ENCODE peak calls at places on chromosomes 11 and 22, in eight cellular contexts. P is lower leg skin, D is foreskin fibroblast, Y is astrocyte of the spinal cord, T is A549, L is gastrocnemius medialis, S is A673, U is choroid plexus epithelial cell. G is an unnamed sample.

GRCh38 chr22:27810566-27810965 is 9.0 kb upstream of the MN1 start:
- DNase-seq in P (no peak), D (peak; percentile 61), L (peak; percentile 81), U (peak; percentile 63), Y (no peak), S (peak; percentile 42), T (no peak), G (peak; percentile 39)

GRCh38 chr22:42236268-42236667 is 34.2 kb downstream of the TCF20 start:
- DNase-seq in S (peak; percentile 26), Y (no peak), L (no peak), U (no peak), D (no peak), P (no peak), T (no peak), G (no peak)

GRCh38 chr11:88799749-88800500 is 265.9 kb downstream of the GRM5 start:
- DNase-seq in P (no peak), T (no peak), Y (peak; percentile 60), U (no peak), L (no peak), S (no peak), D (no peak), G (no peak)

GRCh38 chr11:100445231-100445735 is 241.8 kb upstream of the ARHGAP42 start:
- DNase-seq in Y (peak; percentile 63), P (no peak), D (no peak), S (peak; percentile 59), L (no peak), T (no peak), U (peak; percentile 70), G (peak; percentile 5)

GRCh38 chr11:113991718-113992458 is 17.0 kb downstream of the HTR3A start:
- DNase-seq in U (peak; percentile 13), D (peak; percentile 12), T (no peak), S (peak; percentile 82), P (no peak), L (no peak), Y (no peak), G (peak; percentile 28)

GRCh38 chr11:69468236-69468635 is 13.2 kb upstream of the LINC01488 start:
- DNase-seq in L (no peak), U (no peak), Y (no peak), S (no peak), D (no peak), T (no peak), P (no peak), G (no peak)

GRCh38 chr22:29840498-29840897 is 2.4 kb upstream of the ASCC2 start:
- DNase-seq in U (no peak), T (no peak), P (no peak), S (no peak), D (peak; percentile 54), Y (no peak), L (no peak), G (peak; percentile 27)

GRCh38 chr22:45552017-45552411 is 49.3 kb downstream of the FBLN1 start:
- DNase-seq in S (no peak), T (no peak), D (no peak), P (no peak), L (no peak), Y (no peak), U (no peak), G (no peak)

GRCh38 chr22:30248484-30248883 is 1.9 kb upstream of the LIF start:
- DNase-seq in U (no peak), Y (no peak), T (no peak), P (peak; percentile 74), S (no peak), L (no peak), D (no peak), G (no peak)

GRCh38 chr11:9738700-9739099 is 74.8 kb downstream of the SWAP70 start:
- DNase-seq in T (no peak), D (no peak), Y (no peak), P (no peak), L (no peak), U (no peak), S (no peak), G (no peak)

GRCh38 chr11:116226731-116227130 is 546.1 kb downstream of the BUD13 start:
- DNase-seq in S (no peak), P (no peak), T (no peak), D (no peak), L (no peak), U (no peak), Y (no peak), G (no peak)

GRCh38 chr11:28420099-28420498 is 311.9 kb downstream of the METTL15 start:
- DNase-seq in P (no peak), Y (no peak), L (no peak), U (no peak), D (no peak), T (no peak), S (no peak), G (peak; percentile 11)

GRCh38 chr11:77446911-77447629 is 26.8 kb downstream of the PAK1 start:
- DNase-seq in D (no peak), T (no peak), L (no peak), U (no peak), Y (no peak), P (no peak), S (no peak), G (no peak)

GRCh38 chr11:77450227-77450626 is 23.7 kb downstream of the PAK1 start:
- DNase-seq in L (no peak), T (no peak), Y (no peak), P (no peak), D (no peak), U (no peak), S (no peak), G (no peak)

GRCh38 chr11:77448269-77448668 is 25.6 kb downstream of the PAK1 start:
- DNase-seq in L (no peak), D (no peak), T (no peak), Y (no peak), S (no peak), P (no peak), U (no peak), G (no peak)

GRCh38 chr11:77449060-77449521 is 24.8 kb downstream of the PAK1 start:
- DNase-seq in S (no peak), L (no peak), P (no peak), U (no peak), Y (no peak), T (no peak), D (no peak), G (no peak)

DNA sequence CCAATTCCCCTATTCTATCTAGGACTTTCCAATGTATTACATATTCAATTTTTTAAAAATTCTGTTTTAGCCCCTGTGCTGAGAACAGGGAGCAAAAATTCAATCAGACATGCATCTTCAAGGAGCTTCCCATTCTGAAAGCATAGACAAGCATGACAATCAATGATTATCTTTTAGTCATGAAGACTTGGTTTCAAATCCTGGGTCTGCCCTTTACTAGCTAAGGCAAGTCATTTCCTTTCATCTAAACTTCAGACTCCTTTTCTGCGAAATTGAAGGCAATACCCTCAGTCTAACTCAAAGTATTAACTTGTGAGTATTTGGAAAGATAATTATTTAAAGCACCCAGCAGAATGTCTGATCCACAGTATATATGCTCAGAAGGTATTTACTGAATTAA is 24.1 kb downstream of the PAK1 start:
- DNase-seq in P (no peak), L (no peak), S (no peak), Y (no peak), D (no peak), U (no peak), T (no peak), G (no peak)
- H3K4me3 ChIP-seq in P (no peak overlapping the region), L (no peak overlapping the region), S (no peak overlapping the region), Y (no peak overlapping the region), D (no peak overlapping the region), U (no peak overlapping the region), T (no peak overlapping the region), G (no peak overlapping the region)

DNA sequence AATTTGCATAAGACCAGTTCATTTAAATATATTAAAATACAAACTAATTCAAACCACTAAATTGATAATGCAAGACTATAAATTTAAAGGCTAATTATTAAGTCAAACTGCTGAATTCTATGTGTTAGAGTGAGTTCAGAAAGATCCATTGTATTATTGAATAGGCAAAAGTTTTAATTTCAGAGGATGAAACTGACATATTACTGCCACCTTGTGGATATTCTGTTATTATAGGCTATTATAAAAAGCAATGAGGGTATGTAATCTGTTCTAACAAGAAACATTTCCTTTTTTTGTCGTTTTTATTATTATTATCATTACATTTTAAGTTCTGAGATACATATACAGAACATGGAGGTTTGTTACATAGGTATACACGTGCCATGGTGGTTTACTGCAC is 20.9 kb upstream of the NAALAD2 start:
- DNase-seq in Y (peak; percentile 11), T (no peak), D (no peak), L (no peak), S (peak; percentile 37), P (no peak), U (peak; percentile 26), G (peak; percentile 10)
- TF ChIP-seq CTCF in Y (peak; percentile 27), T (peak; percentile 40), D (no peak), L (no peak), S (peak; percentile 61), P (no peak), U (peak; percentile 40), G (peak; percentile 16)

GRCh38 chr22:23218867-23219251 is 38.5 kb downstream of the BCR start:
- DNase-seq in D (peak; percentile 41), U (peak; percentile 86), Y (peak; percentile 71), S (peak; percentile 42), P (no peak), T (no peak), L (no peak), G (no peak)

GRCh38 chr22:23220485-23221350 is 40.4 kb downstream of the BCR start:
- DNase-seq in S (no peak), P (no peak), L (no peak), U (peak; percentile 66), D (peak; percentile 57), T (no peak), Y (no peak), G (peak; percentile 87)

GRCh38 chr22:23219317-23219716 is 39.0 kb downstream of the BCR start:
- DNase-seq in P (no peak), Y (no peak), T (no peak), D (no peak), S (no peak), L (no peak), U (no peak), G (no peak)

GRCh38 chr22:23221351-23221804 is 41.1 kb downstream of the BCR start:
- DNase-seq in T (no peak), S (no peak), U (no peak), P (no peak), Y (no peak), L (no peak), D (no peak), G (no peak)

GRCh38 chr22:23219787-23220484 is 39.6 kb downstream of the BCR start:
- DNase-seq in Y (peak; percentile 47), T (no peak), S (peak; percentile 43), P (no peak), D (peak; percentile 53), U (peak; percentile 63), L (no peak), G (peak; percentile 62)
- H3K4me3 ChIP-seq in Y (no peak overlapping the region), T (no peak overlapping the region), S (no peak overlapping the region), P (no peak overlapping the region), D (no peak overlapping the region), U (no peak overlapping the region), L (no peak overlapping the region), G (no peak overlapping the region)

DNA sequence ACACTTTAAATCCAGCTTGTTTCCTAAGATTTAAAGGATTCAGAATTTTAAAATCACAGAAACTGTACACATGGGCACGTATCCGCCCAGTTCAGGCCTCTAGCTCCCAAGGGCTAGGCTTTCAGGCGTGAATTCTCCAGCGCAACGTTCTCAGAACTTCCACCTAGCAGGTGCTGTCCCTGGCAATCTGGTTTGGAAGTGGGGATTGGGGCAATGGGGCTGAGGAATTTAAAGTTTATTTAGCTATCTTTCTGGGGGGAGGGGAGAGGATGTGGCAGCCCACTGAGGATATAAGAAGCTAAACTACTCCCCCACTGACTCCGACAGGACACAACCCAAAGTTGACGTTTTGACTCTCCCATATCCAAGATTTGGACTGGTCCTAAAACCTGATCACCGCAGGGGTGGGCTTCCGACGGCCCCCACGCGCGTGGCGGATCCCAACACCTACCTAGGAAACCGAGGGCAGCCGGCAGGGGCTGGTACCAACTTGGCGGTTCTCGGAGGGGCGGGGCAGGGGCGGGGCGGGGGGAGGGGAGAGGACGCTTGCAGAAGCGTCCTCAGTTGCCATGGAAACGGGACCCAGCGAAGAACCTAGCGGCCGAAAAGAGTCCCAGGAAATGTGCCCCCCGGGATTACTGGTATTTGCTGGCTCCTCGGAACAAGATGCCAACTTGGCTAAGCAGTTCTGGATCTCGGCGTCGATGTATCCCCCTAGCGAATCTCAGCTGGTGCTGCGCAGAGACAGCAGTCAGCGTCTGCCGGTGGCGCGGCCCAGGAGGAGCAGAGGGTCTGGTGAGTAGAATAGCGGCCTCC is at the start of gene HOATZ:
- DNase-seq in D (no peak), S (peak; percentile 92), P (no peak), L (no peak), T (no peak), Y (peak; percentile 33), U (no peak), G (peak; percentile 13)
- TF ChIP-seq CTCF in D (no peak), S (peak; percentile 40), P (no peak), L (no peak), T (no peak), Y (peak; percentile 32), U (peak; percentile 36), G (peak; percentile 22)

G was measured in cardiac fibroblast.